ENCODE peak calls at places on chromosomes 7 and 10, in five cellular contexts. Q is colonic mucosa, L is AG10803, A is H9, U is A549. V is an unnamed sample.

GRCh38 chr7:2353650-2354172 is 916 bp upstream of the EIF3B start:
- DNase-seq in Q (peak; percentile 91), L (peak; percentile 87), A (peak; percentile 88), U (peak; percentile 95), V (peak; percentile 76)

GRCh38 chr10:3102721-3103410 is 35.5 kb downstream of the PFKP start:
- DNase-seq in Q (peak; percentile 42), L (peak; percentile 34), A (no peak), U (no peak), V (no peak)

GRCh38 chr7:135493362-135493761 is 16.5 kb downstream of the CNOT4 start:
- DNase-seq in Q (no peak), L (peak; percentile 35), A (no peak), U (no peak), V (no peak)

GRCh38 chr7:83289396-83289993 is 126.8 kb upstream of the PCLO start:
- DNase-seq in Q (no peak), L (no peak), A (no peak), U (no peak), V (no peak)

GRCh38 chr7:10473569-10473968 is 500.1 kb upstream of the PHF14 start:
- DNase-seq in Q (no peak), L (no peak), A (no peak), U (no peak), V (no peak)

GRCh38 chr10:73469579-73469978 is 26.2 kb downstream of the PPP3CB start:
- DNase-seq in Q (no peak), L (no peak), A (no peak), U (no peak), V (no peak)

GRCh38 chr10:3265081-3265480 is 92.5 kb upstream of the PITRM1 start:
- DNase-seq in Q (no peak), L (peak; percentile 20), A (no peak), U (no peak), V (no peak)

GRCh38 chr7:139696547-139696946 is 81.3 kb downstream of the HIPK2 start:
- DNase-seq in Q (no peak), L (no peak), A (no peak), U (no peak), V (no peak)

GRCh38 chr7:128860158-128861073 is 2.2 kb upstream of the ATP6V1F start:
- DNase-seq in Q (peak; percentile 34), L (peak; percentile 83), A (peak; percentile 50), U (no peak), V (peak; percentile 64)

GRCh38 chr7:13031481-13031880 is 344.0 kb downstream of the ARL4A start:
- DNase-seq in Q (no peak), L (no peak), A (no peak), U (no peak), V (peak; percentile 11)

GRCh38 chr10:5540886-5541285 is 16.1 kb downstream of the CALML3 start:
- DNase-seq in Q (no peak), L (no peak), A (no peak), U (no peak), V (no peak)

GRCh38 chr7:27605689-27606269 is 56.9 kb downstream of the HIBADH start:
- DNase-seq in Q (no peak), L (peak; percentile 26), A (no peak), U (peak; percentile 22), V (peak; percentile 68)

GRCh38 chr10:70178139-70178725 is 7.9 kb upstream of the SAR1A start:
- DNase-seq in Q (no peak), L (no peak), A (no peak), U (no peak), V (no peak)

GRCh38 chr7:1697499-1698125 is 27.5 kb downstream of the ELFN1 start:
- DNase-seq in Q (no peak), L (no peak), A (peak; percentile 26), U (no peak), V (no peak)

GRCh38 chr10:95275726-95276366 is 15.0 kb downstream of the PDLIM1 start:
- DNase-seq in Q (peak; percentile 41), L (peak; percentile 53), A (no peak), U (no peak), V (peak; percentile 59)

GRCh38 chr7:25726180-25726579 is 425.8 kb upstream of the NFE2L3 start:
- DNase-seq in Q (no peak), L (no peak), A (peak; percentile 39), U (no peak), V (no peak)

GRCh38 chr10:60818134-60818770 is 40.0 kb downstream of the CDK1 start:
- DNase-seq in Q (no peak), L (peak; percentile 87), A (no peak), U (no peak), V (peak; percentile 72)

GRCh38 chr10:70536196-70536920 is 57.8 kb downstream of the PALD1 start:
- DNase-seq in Q (no peak), L (no peak), A (no peak), U (no peak), V (no peak)

GRCh38 chr7:159114981-159115380 is 29.7 kb downstream of the VIPR2 start:
- DNase-seq in Q (no peak), L (no peak), A (no peak), U (no peak), V (no peak)

GRCh38 chr7:33932832-33933468 is 27.6 kb downstream of the BMPER start:
- DNase-seq in Q (peak; percentile 78), L (peak; percentile 96), A (peak; percentile 87), U (peak; percentile 63), V (peak; percentile 86)

GRCh38 chr7:34850681-34851080 is 186.6 kb downstream of the DPY19L1 start:
- DNase-seq in Q (no peak), L (no peak), A (no peak), U (no peak), V (no peak)

GRCh38 chr7:25765110-25765509 is 386.9 kb upstream of the NFE2L3 start:
- DNase-seq in Q (no peak), L (no peak), A (no peak), U (no peak), V (no peak)

GRCh38 chr7:155995183-155995612 is 182.9 kb upstream of the SHH start:
- DNase-seq in Q (no peak), L (no peak), A (peak; percentile 8), U (no peak), V (no peak)

GRCh38 chr7:45701701-45702460 is 127.7 kb downstream of the ADCY1 start:
- DNase-seq in Q (no peak), L (no peak), A (no peak), U (no peak), V (no peak)

GRCh38 chr7:25454562-25455031 is 226.3 kb upstream of the NPVF start:
- DNase-seq in Q (no peak), L (no peak), A (no peak), U (no peak), V (no peak)

GRCh38 chr7:138978541-138979184 is 2.5 kb downstream of the KIAA1549 start:
- DNase-seq in Q (no peak), L (no peak), A (no peak), U (no peak), V (no peak)

GRCh38 chr10:125479059-125479458 is 203.9 kb downstream of the TEX36 start:
- DNase-seq in Q (no peak), L (no peak), A (no peak), U (no peak), V (no peak)

GRCh38 chr7:108328174-108328651 is 128.0 kb downstream of the NRCAM start:
- DNase-seq in Q (no peak), L (no peak), A (peak; percentile 43), U (no peak), V (no peak)

GRCh38 chr7:135414850-135415439 is 95.0 kb downstream of the CNOT4 start:
- DNase-seq in Q (peak; percentile 24), L (peak; percentile 66), A (peak; percentile 63), U (peak; percentile 16), V (peak; percentile 47)

GRCh38 chr7:154431045-154431444 is 378.8 kb downstream of the DPP6 start:
- DNase-seq in Q (no peak), L (no peak), A (peak; percentile 43), U (no peak), V (no peak)

GRCh38 chr10:1509003-1509402 is 228.3 kb downstream of the ADARB2 start:
- DNase-seq in Q (no peak), L (no peak), A (no peak), U (no peak), V (no peak)

GRCh38 chr7:118057404-118057803 is 126.6 kb upstream of the LSM8 start:
- DNase-seq in Q (no peak), L (no peak), A (no peak), U (no peak), V (no peak)

GRCh38 chr10:78641693-78642092 is 427.1 kb upstream of the ZMIZ1 start:
- DNase-seq in Q (no peak), L (no peak), A (no peak), U (no peak), V (no peak)

GRCh38 chr10:124627851-124628675 is 116.1 kb downstream of the FAM53B start:
- DNase-seq in Q (no peak), L (no peak), A (no peak), U (no peak), V (no peak)

GRCh38 chr7:98252655-98253054 is 623 bp upstream of the TECPR1 start:
- DNase-seq in Q (no peak), L (peak; percentile 14), A (no peak), U (no peak), V (no peak)

GRCh38 chr10:3484306-3485187 is 300.5 kb downstream of the KLF6 start:
- DNase-seq in Q (no peak), L (peak; percentile 59), A (no peak), U (no peak), V (no peak)

GRCh38 chr7:37920619-37921339 is at the start of gene EPDR1:
- DNase-seq in Q (peak; percentile 60), L (peak; percentile 29), A (peak; percentile 75), U (peak; percentile 63), V (no peak)
- TF ChIP-seq CTCF in Q (no peak), L (no peak), A (peak; percentile 43), U (peak; percentile 49), V (no peak)

GRCh38 chr7:121202125-121202524 is 126.7 kb upstream of the WNT16 start:
- DNase-seq in Q (no peak), L (no peak), A (no peak), U (no peak), V (no peak)
- TF ChIP-seq CTCF in Q (no peak), L (no peak), A (no peak), U (no peak), V (no peak)

GRCh38 chr10:68561804-68562649 is 1.9 kb downstream of the TET1 start:
- DNase-seq in Q (no peak), L (no peak), A (peak; percentile 53), U (no peak), V (no peak)
- TF ChIP-seq CTCF in Q (no peak), L (no peak), A (no peak), U (no peak), V (no peak)

GRCh38 chr7:22732556-22733126 is 5.6 kb downstream of the IL6 start:
- DNase-seq in Q (no peak), L (peak; percentile 66), A (no peak), U (no peak), V (peak; percentile 42)
- TF ChIP-seq CTCF in Q (no peak), L (peak; percentile 51), A (peak; percentile 63), U (peak; percentile 34), V (peak; percentile 68)

GRCh38 chr7:149458235-149458634 is 2.6 kb downstream of the ZNF777 start:
- DNase-seq in Q (no peak), L (no peak), A (no peak), U (no peak), V (no peak)

GRCh38 chr7:149462101-149462520 is 1.2 kb upstream of the ZNF777 start:
- DNase-seq in Q (no peak), L (no peak), A (no peak), U (no peak), V (no peak)

GRCh38 chr7:149459540-149460433 is 1.1 kb downstream of the ZNF777 start:
- DNase-seq in Q (no peak), L (peak; percentile 9), A (no peak), U (peak; percentile 29), V (no peak)

GRCh38 chr7:149459201-149459539 is 1.7 kb downstream of the ZNF777 start:
- DNase-seq in Q (no peak), L (no peak), A (no peak), U (peak; percentile 16), V (no peak)

GRCh38 chr7:149460493-149461330 is at the start of gene ZNF777:
- DNase-seq in Q (peak; percentile 80), L (peak; percentile 88), A (peak; percentile 80), U (peak; percentile 96), V (peak; percentile 87)
- TF ChIP-seq CTCF in Q (peak; percentile 24), L (peak; percentile 51), A (peak; percentile 58), U (peak; percentile 69), V (peak; percentile 64)

V was measured in HFFc6.